ENCODE peak calls at places on chromosome 11, in five cellular contexts. D is skeletal muscle cell; P is DND-41; L is CD8-positive, alpha-beta T cell; I is CD4-positive, alpha-beta memory T cell. F is an unnamed sample.

GRCh38 chr11:125433454-125434121 is 62.5 kb downstream of the FEZ1 start:
- DNase-seq in I (no peak), L (no peak), P (no peak), D (peak), F (no peak)

GRCh38 chr11:71102251-71102995 is 150.0 kb downstream of the SHANK2 start:
- DNase-seq in D (no peak), I (no peak), L (no peak), P (no peak), F (no peak)

GRCh38 chr11:110148775-110149744 is 55.9 kb downstream of the ZC3H12C start:
- DNase-seq in P (no peak), D (no peak), I (no peak), L (no peak), F (no peak)

GRCh38 chr11:30914143-30914762 is 328.1 kb upstream of the MPPED2 start:
- DNase-seq in L (no peak), P (no peak), I (no peak), D (peak), F (no peak)

GRCh38 chr11:29159552-29160465 is 857.0 kb downstream of the KCNA4 start:
- DNase-seq in L (no peak), I (no peak), D (peak), P (peak), F (peak)

GRCh38 chr11:128506999-128507591 is 80.3 kb downstream of the ETS1 start:
- DNase-seq in P (no peak), L (peak), D (peak), I (no peak), F (peak)

GRCh38 chr11:8732748-8733241 is 50.2 kb downstream of the RPL27A start:
- DNase-seq in P (no peak), L (no peak), I (no peak), D (peak), F (peak)

GRCh38 chr11:102177126-102177525 is 66.9 kb downstream of the YAP1 start:
- DNase-seq in I (no peak), L (no peak), P (no peak), D (no peak), F (no peak)

GRCh38 chr11:60206616-60207015 is 23.7 kb upstream of the MS4A6A start:
- DNase-seq in P (no peak), L (no peak), I (no peak), D (no peak), F (no peak)

GRCh38 chr11:60211206-60211605 is 28.3 kb upstream of the MS4A6A start:
- DNase-seq in I (no peak), L (no peak), P (no peak), D (no peak), F (no peak)

GRCh38 chr11:60208951-60209350 is 26.1 kb upstream of the MS4A6A start:
- DNase-seq in P (no peak), I (no peak), L (no peak), D (no peak), F (no peak)

GRCh38 chr11:60209977-60210376 is 27.1 kb upstream of the MS4A6A start:
- DNase-seq in L (no peak), D (no peak), I (no peak), P (no peak), F (no peak)

DNA sequence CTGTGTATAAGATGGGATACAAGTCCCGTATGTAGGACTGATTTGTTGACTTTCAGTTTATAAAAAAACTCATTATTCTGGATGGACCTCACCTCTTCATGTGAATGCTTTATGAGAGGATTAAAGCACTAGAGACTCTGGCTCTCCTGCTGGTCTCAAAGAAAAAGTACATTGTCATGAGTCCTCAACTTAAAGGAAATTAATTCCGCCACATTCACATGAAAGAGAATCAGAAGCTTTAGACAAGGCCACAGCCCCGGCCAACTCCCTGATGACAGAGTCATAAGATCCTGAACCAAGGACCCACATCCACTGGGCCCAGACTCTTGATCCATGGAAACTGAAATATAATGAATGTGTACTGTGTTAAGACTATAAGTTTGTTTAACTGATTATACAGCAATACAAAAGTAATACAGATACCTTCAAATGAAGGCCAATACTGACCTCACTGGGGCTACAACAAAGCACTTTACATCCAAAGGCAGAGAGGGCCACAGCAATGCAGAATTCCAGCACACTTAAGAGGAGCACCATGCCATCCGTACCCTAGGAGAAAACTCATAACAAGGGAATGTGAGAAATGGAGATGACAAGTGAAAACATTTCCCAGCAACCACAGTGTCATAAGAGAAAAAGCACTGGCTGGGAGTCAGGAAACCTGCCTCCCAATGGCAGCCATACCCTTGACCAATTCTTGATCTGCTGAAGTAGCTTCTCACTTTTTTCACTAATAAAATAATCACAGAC is 25.4 kb upstream of the MS4A6A start:
- DNase-seq in D (no peak), P (no peak), L (no peak), I (no peak), F (no peak)
- H3K4me3 ChIP-seq in D (no peak), P (no peak), L (no peak), I (no peak), F (no peak)

GRCh38 chr11:120817131-120817530 is 206.8 kb upstream of the TBCEL start:
- DNase-seq in I (no peak), D (no peak), P (no peak), L (no peak), F (no peak)
- H3K4me3 ChIP-seq in I (no peak), D (no peak), P (no peak), L (no peak), F (no peak)

GRCh38 chr11:134725939-134726639 is 314.0 kb upstream of the B3GAT1 start:
- DNase-seq in L (no peak), I (no peak), P (no peak), D (no peak), F (no peak)
- H3K4me3 ChIP-seq in L (no peak), I (no peak), P (no peak), D (no peak), F (no peak)

DNA sequence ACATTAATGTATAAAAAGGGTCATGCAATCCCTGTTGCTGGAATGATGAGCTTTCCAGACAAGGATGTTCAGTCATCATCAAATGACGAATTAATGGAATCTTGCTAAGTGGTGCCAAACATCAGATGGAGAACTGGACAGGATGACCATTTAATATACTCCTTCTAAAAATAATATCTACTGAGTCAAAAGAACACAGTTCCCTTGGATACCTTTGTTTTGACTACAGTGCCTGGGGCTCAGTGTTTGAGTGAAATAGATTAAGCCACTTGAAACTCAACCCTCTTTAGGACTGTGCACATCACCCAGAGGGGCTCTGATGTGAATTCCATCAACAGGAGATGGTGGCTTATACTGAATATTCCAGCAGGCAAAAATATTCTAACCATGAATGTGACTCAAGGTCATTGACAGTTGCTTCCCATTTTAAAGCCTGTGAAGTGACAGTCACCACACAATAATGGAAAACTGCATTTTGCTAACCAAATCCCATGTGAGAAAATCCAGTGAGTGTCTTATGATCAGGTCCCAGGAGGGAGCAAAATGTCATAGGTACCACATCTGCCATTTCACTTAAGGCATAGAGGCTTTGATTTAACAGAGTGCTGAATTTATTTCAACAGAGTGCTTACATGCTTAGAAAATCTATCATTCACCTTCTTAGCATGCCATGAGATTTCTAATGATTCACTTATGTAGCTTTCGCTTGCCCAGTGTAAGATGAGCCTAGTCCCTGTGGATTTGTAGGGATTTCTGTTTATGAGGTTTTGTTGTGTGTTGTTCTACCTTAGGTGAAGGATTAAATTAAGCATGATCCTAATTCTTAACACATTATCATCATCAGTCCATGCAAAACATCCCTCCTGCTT is 41.3 kb upstream of the SLN start:
- DNase-seq in I (no peak), D (no peak), P (no peak), L (no peak), F (no peak)
- H3K4me3 ChIP-seq in I (no peak), D (no peak), P (no peak), L (no peak), F (no peak)

GRCh38 chr11:133787379-133788103 is 57.8 kb downstream of the SPATA19 start:
- DNase-seq in I (no peak), P (no peak), D (no peak), L (no peak), F (no peak)
- H3K4me3 ChIP-seq in I (no peak), P (no peak), D (peak), L (no peak), F (no peak)

GRCh38 chr11:45899086-45899447 is 8.0 kb downstream of the FREY1 start:
- DNase-seq in I (no peak), L (no peak), P (no peak), D (no peak), F (no peak)
- H3K4me3 ChIP-seq in I (peak), L (peak), P (no peak), D (peak), F (peak)

GRCh38 chr11:118930152-118930712 is 4.5 kb upstream of the BCL9L start:
- DNase-seq in D (no peak), L (peak), P (peak), I (peak), F (no peak)
- H3K4me3 ChIP-seq in D (peak), L (peak), P (peak), I (peak), F (peak)

GRCh38 chr11:492416-493226 is 14.4 kb downstream of the RNH1 start:
- DNase-seq in P (no peak), I (no peak), L (no peak), D (no peak), F (no peak)

GRCh38 chr11:495537-495931 is 11.5 kb downstream of the RNH1 start:
- DNase-seq in I (no peak), P (no peak), L (no peak), D (no peak), F (no peak)

GRCh38 chr11:497565-498296 is 9.3 kb downstream of the RNH1 start:
- DNase-seq in D (no peak), P (no peak), L (no peak), I (no peak), F (no peak)

GRCh38 chr11:496834-497564 is 10.0 kb downstream of the RNH1 start:
- DNase-seq in P (no peak), L (no peak), D (no peak), I (no peak), F (no peak)

DNA sequence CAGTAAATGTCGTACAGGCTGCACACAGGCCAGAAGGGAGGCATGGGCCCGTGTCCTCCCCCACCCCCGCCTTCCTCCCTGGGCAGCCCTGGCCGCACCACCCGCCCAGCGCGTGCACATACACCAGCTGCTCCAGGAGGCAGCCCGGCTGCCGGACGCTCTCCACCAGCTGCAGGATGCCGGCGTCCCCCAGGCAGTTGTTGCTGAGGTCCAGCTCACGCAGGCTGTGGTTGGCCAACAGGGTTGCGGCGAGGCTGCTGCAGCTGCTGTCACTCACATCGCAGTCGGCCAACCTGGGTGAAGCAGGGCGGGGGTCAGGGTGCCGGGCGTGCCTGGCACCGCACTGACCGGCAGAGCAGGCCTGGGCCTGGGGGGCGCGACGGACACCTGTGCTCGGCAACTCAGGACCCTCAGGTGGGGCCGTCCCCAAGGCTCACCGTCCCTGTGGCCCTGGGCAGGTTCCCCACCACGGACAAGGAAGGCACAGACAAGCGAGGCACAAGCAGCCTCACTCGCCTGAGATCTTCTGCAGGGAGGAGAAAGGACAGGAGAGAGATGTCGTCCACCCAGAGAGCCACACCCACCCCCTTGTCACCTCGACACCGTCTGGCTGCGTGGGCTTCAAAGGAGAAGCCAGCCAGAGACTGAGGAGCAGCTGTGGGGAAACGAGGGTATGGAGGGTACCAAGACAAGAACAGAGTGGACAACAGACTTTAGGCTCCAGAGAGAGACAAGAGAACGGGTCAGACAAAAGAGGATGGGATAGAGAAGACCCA is 12.1 kb downstream of the RNH1 start:
- DNase-seq in I (no peak), P (no peak), D (peak), L (no peak), F (no peak)
- H3K4me3 ChIP-seq in I (no peak), P (no peak), D (no peak), L (no peak), F (no peak)